ENCODE peak calls at places on chromosomes 16 and 17, in four cellular contexts. One of them, this sample, is unnamed.

GRCh38 chr17:17781591-17782424 is 55.0 kb downstream of the SREBF1 start:
- DNase-seq in HL-60: no peak
- DNase-seq in body of pancreas: peak
- DNase-seq in heart right ventricle: peak
- DNase-seq in this sample: no peak

GRCh38 chr17:82322526-82323453 is 5.4 kb upstream of the CD7 start:
- DNase-seq in body of pancreas: no peak
- DNase-seq in HL-60: no peak
- DNase-seq in heart right ventricle: no peak
- DNase-seq in this sample: no peak

GRCh38 chr17:48995871-48996695 is 1.1 kb upstream of the IGF2BP1 start:
- DNase-seq in heart right ventricle: no peak
- DNase-seq in body of pancreas: no peak
- DNase-seq in HL-60: peak
- DNase-seq in this sample: no peak

GRCh38 chr16:23842137-23842600 is 6.4 kb downstream of the PRKCB start:
- DNase-seq in heart right ventricle: no peak
- DNase-seq in HL-60: no peak
- DNase-seq in body of pancreas: no peak
- DNase-seq in this sample: no peak

GRCh38 chr17:21173543-21173942 is 40.4 kb downstream of the TMEM11 start:
- DNase-seq in body of pancreas: no peak
- DNase-seq in heart right ventricle: no peak
- DNase-seq in HL-60: no peak
- DNase-seq in this sample: no peak

GRCh38 chr17:7932483-7932891 is 481 bp downstream of the CNTROB start:
- DNase-seq in heart right ventricle: no peak
- DNase-seq in body of pancreas: no peak
- DNase-seq in HL-60: peak
- DNase-seq in this sample: no peak

GRCh38 chr17:38459556-38459955 is 31.3 kb downstream of the ARHGAP23 start:
- DNase-seq in heart right ventricle: no peak
- DNase-seq in body of pancreas: no peak
- DNase-seq in HL-60: no peak
- DNase-seq in this sample: no peak

GRCh38 chr17:2975469-2975958 is 87.9 kb downstream of the OR1D5 start:
- DNase-seq in HL-60: no peak
- DNase-seq in heart right ventricle: no peak
- DNase-seq in body of pancreas: peak
- DNase-seq in this sample: no peak

GRCh38 chr16:89395150-89396142 is 94.9 kb downstream of the ANKRD11 start:
- DNase-seq in body of pancreas: peak
- DNase-seq in heart right ventricle: peak
- DNase-seq in HL-60: no peak
- DNase-seq in this sample: peak

GRCh38 chr16:86446279-86446678 is 64.0 kb upstream of the FOXF1 start:
- DNase-seq in HL-60: no peak
- DNase-seq in heart right ventricle: no peak
- DNase-seq in body of pancreas: no peak
- DNase-seq in this sample: no peak

GRCh38 chr17:10125761-10126553 is 72.4 kb downstream of the GAS7 start:
- DNase-seq in body of pancreas: no peak
- DNase-seq in HL-60: no peak
- DNase-seq in heart right ventricle: no peak
- DNase-seq in this sample: no peak

GRCh38 chr17:10120749-10121148 is 77.7 kb downstream of the GAS7 start:
- DNase-seq in heart right ventricle: no peak
- DNase-seq in body of pancreas: no peak
- DNase-seq in HL-60: peak
- DNase-seq in this sample: no peak

GRCh38 chr17:10121971-10122707 is 76.3 kb downstream of the GAS7 start:
- DNase-seq in HL-60: no peak
- DNase-seq in heart right ventricle: no peak
- DNase-seq in body of pancreas: no peak
- DNase-seq in this sample: no peak

GRCh38 chr17:10120113-10120485 is 78.3 kb downstream of the GAS7 start:
- DNase-seq in HL-60: peak
- DNase-seq in heart right ventricle: no peak
- DNase-seq in body of pancreas: no peak
- DNase-seq in this sample: no peak

GRCh38 chr17:10123093-10123492 is 75.3 kb downstream of the GAS7 start:
- DNase-seq in heart right ventricle: no peak
- DNase-seq in HL-60: no peak
- DNase-seq in body of pancreas: no peak
- DNase-seq in this sample: no peak
- H3K27ac ChIP-seq in heart right ventricle: peak
- H3K27ac ChIP-seq in HL-60: no peak
- H3K27ac ChIP-seq in body of pancreas: no peak
- H3K27ac ChIP-seq in this sample: no peak

DNA sequence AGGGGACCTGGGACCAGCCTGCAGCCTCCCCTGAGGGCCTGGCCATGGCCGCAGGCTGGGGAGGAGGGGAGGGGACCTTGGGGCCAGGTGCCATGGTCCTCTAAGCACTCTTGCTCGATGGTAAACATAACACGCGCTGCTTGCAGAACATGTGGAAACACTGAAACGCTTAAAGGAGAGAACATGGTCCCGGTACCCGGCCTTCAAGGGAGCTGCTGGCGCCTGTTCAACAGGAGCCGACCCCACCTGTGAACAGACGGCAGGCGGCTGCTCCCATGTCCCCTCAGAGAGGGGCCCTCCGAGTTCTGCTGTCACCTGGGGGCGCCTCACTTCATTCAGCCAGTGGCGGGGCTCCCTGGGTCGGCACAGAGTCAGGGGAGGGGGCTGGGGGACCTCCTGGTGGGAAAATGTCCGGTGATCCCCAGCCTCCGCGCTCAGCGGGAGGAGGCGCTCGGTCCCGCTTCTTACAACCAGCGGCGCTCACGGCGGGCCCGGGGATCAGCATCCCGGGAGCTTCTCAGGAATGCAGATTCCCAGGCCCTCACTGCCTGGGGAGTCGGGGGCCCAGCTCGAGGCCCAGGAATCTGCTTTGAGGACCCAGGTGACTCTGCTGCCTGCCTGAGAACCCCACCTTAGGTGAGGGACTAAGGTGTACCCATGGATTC is 854 bp upstream of the SSTR5 start:
- DNase-seq in HL-60: no peak
- DNase-seq in heart right ventricle: no peak
- DNase-seq in body of pancreas: no peak
- DNase-seq in this sample: no peak
- TF ChIP-seq CTCF in HL-60: no peak
- TF ChIP-seq CTCF in heart right ventricle: no peak
- TF ChIP-seq CTCF in body of pancreas: no peak
- TF ChIP-seq CTCF in this sample: no peak

DNA sequence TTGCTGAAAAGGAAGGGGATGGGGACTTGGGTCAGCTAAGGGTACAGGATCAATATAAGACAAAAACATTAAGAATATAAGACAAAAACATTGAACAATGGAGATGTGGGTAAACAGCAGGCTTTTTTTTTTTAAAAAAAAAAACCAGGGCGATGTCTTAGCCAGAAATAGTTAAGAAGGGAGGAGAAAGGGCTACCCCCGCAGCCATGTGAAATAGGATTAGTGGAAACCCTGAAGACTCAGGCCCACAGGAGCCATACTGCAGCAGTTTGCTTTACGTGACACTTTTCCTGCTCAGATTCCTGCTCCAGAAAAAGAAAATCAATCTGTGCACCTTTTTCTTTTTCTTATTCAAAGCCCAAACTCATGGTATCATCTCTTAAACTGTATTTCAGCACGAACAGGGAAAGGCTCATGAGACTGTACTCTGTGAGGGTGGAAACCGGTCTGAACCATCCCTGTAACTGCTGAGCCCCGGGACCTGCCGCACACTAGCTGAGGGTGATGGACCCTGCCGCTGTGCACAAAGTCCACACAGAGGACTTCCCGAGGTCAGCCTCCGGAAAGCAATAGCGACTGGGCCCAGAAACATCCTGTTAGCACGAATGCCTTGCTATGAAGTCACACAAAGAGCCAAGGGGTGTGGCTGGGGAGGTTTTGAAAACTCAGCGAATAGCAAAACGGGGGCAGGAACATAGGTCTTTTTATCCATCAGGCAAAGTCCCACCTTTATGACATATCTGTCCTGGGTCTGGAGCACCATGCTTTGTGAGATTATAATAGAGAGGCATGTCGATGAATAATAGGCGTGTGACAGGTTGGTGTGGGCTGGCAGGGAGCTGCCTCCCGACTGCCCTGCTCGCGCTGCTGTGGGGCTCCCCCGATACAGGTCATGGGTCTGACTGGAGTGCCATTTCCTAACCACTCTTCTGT is 33.2 kb downstream of the CDK5R1 start:
- DNase-seq in heart right ventricle: peak
- DNase-seq in HL-60: no peak
- DNase-seq in body of pancreas: no peak
- DNase-seq in this sample: no peak
- H3K4me3 ChIP-seq in heart right ventricle: peak
- H3K4me3 ChIP-seq in HL-60: no peak
- H3K4me3 ChIP-seq in body of pancreas: no peak
- H3K4me3 ChIP-seq in this sample: peak

DNA sequence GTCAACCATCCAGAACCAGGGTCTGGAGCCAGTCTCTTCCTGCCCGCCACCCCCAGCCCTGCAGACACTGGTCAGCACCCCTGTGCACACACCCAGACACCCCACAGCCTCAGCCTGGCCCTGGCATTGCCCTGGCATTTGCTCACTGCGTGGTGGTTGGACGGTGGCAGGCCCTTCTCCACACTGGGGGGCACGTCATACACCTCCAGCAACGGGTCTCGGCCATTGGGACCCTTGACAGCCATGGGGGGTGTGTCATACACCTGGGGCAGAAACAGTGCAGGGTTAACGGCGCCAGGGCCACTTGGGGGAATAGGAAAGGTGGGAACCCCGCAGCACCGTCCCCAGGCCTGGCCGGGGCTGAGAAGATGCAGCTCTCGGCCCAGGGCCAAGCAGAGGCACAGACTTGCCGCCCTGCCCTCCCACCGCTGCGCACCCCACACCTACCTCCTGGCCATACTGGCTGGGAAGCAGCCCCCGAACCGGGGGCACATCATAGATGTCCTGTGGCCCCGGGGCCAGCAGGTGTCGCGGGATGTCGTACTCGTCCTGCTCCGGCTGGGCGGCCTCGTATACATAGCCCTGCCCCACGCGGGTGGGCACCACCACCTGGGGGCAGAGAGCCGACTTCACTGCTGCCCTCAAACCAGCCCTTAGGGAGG is 14.6 kb downstream of the BCAR1 start:
- DNase-seq in body of pancreas: no peak
- DNase-seq in heart right ventricle: no peak
- DNase-seq in HL-60: no peak
- DNase-seq in this sample: no peak
- H3K27ac ChIP-seq in body of pancreas: peak
- H3K27ac ChIP-seq in heart right ventricle: peak
- H3K27ac ChIP-seq in HL-60: no peak
- H3K27ac ChIP-seq in this sample: peak

GRCh38 chr16:82031116-82032084 is 3.7 kb upstream of the HSD17B2 start:
- DNase-seq in body of pancreas: no peak
- DNase-seq in HL-60: peak
- DNase-seq in heart right ventricle: no peak
- DNase-seq in this sample: peak

GRCh38 chr16:82024883-82025282 is 10.2 kb upstream of the HSD17B2 start:
- DNase-seq in HL-60: no peak
- DNase-seq in heart right ventricle: no peak
- DNase-seq in body of pancreas: no peak
- DNase-seq in this sample: no peak

GRCh38 chr16:82023206-82023605 is 11.8 kb upstream of the HSD17B2 start:
- DNase-seq in body of pancreas: no peak
- DNase-seq in heart right ventricle: no peak
- DNase-seq in HL-60: no peak
- DNase-seq in this sample: no peak

GRCh38 chr16:82024274-82024673 is 10.8 kb upstream of the HSD17B2 start:
- DNase-seq in HL-60: no peak
- DNase-seq in heart right ventricle: no peak
- DNase-seq in body of pancreas: no peak
- DNase-seq in this sample: no peak

GRCh38 chr16:82027629-82028035 is 7.4 kb upstream of the HSD17B2 start:
- DNase-seq in heart right ventricle: no peak
- DNase-seq in HL-60: no peak
- DNase-seq in body of pancreas: no peak
- DNase-seq in this sample: no peak
- TF ChIP-seq CTCF in heart right ventricle: no peak
- TF ChIP-seq CTCF in HL-60: no peak
- TF ChIP-seq CTCF in body of pancreas: no peak
- TF ChIP-seq CTCF in this sample: no peak

DNA sequence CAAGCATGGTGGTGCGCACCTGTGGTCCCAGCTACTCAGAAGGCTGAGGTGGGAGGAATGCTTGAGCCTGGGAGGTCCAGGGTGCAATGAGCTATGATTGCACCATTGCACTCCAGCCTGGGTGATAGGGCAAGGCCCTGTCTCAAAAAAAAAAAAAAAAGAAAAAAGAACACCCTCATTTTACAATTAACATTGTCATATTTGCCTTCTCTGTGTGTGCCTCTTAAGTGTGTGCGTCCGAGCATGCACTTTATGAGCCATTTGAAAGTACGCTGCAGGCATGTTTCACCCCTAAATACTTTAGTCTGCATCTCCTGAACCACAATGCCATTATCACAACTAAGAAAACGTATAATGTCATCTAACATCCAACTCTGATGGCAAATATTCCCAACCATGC is 37.9 kb downstream of the CDH1 start:
- DNase-seq in heart right ventricle: no peak
- DNase-seq in HL-60: no peak
- DNase-seq in body of pancreas: no peak
- DNase-seq in this sample: no peak
- H3K4me3 ChIP-seq in heart right ventricle: no peak
- H3K4me3 ChIP-seq in HL-60: no peak
- H3K4me3 ChIP-seq in body of pancreas: no peak
- H3K4me3 ChIP-seq in this sample: no peak

GRCh38 chr17:45342871-45343526 is 26.2 kb upstream of the MAP3K14 start:
- DNase-seq in body of pancreas: no peak
- DNase-seq in HL-60: no peak
- DNase-seq in heart right ventricle: no peak
- DNase-seq in this sample: no peak

GRCh38 chr17:45345554-45346254 is 28.9 kb upstream of the MAP3K14 start:
- DNase-seq in body of pancreas: no peak
- DNase-seq in heart right ventricle: peak
- DNase-seq in HL-60: peak
- DNase-seq in this sample: peak

GRCh38 chr17:45345246-45345553 is 28.4 kb upstream of the MAP3K14 start:
- DNase-seq in heart right ventricle: no peak
- DNase-seq in body of pancreas: no peak
- DNase-seq in HL-60: no peak
- DNase-seq in this sample: no peak

GRCh38 chr17:45347451-45347850 is 30.6 kb upstream of the MAP3K14 start:
- DNase-seq in body of pancreas: no peak
- DNase-seq in HL-60: no peak
- DNase-seq in heart right ventricle: no peak
- DNase-seq in this sample: no peak

GRCh38 chr17:45346255-45347015 is 29.6 kb upstream of the MAP3K14 start:
- DNase-seq in body of pancreas: no peak
- DNase-seq in HL-60: no peak
- DNase-seq in heart right ventricle: peak
- DNase-seq in this sample: no peak
- H3K27ac ChIP-seq in body of pancreas: no peak
- H3K27ac ChIP-seq in HL-60: no peak
- H3K27ac ChIP-seq in heart right ventricle: peak
- H3K27ac ChIP-seq in this sample: peak